ENCODE peak calls at places on chromosome 22, in ten cellular contexts. Q, L, I, N, M, O, D, K, A and C are unnamed samples.

GRCh38 chr22:40326905-40327735 is 19.2 kb upstream of the ADSL start:
- DNase-seq in Q (no peak), L (no peak), I (peak; percentile 10), N (no peak), M (no peak), O (no peak), D (no peak), K (no peak), A (no peak), C (no peak)

GRCh38 chr22:47166446-47167016 is 404.1 kb downstream of the TBC1D22A start:
- DNase-seq in Q (no peak), L (no peak), I (no peak), N (no peak), M (peak; percentile 3), O (peak; percentile 49), D (no peak), K (no peak), A (no peak), C (no peak)

GRCh38 chr22:17785185-17786184 is 11.2 kb upstream of the BID start:
- DNase-seq in Q (no peak), L (peak; percentile 45), I (no peak), N (peak; percentile 79), M (no peak), O (peak; percentile 85), D (peak; percentile 39), K (no peak), A (peak; percentile 92), C (peak; percentile 65)

GRCh38 chr22:24335529-24335928 is 64.9 kb downstream of the SPECC1L start:
- DNase-seq in Q (no peak), L (no peak), I (no peak), N (no peak), M (no peak), O (no peak), D (no peak), K (no peak), A (no peak), C (peak; percentile 12)

GRCh38 chr22:17314472-17314871 is 54.8 kb upstream of the CECR2 start:
- DNase-seq in Q (no peak), L (no peak), I (peak; percentile 91), N (no peak), M (no peak), O (no peak), D (no peak), K (no peak), A (no peak), C (no peak)

GRCh38 chr22:30015846-30016245 is 64.4 kb upstream of the HORMAD2 start:
- DNase-seq in Q (peak; percentile 66), L (no peak), I (no peak), N (no peak), M (no peak), O (no peak), D (no peak), K (no peak), A (no peak), C (no peak)

GRCh38 chr22:43126506-43127165 is 16.1 kb downstream of the BIK start:
- DNase-seq in Q (peak; percentile 44), L (no peak), I (no peak), N (no peak), M (no peak), O (no peak), D (no peak), K (no peak), A (peak; percentile 94), C (peak; percentile 56)

GRCh38 chr22:29623059-29623458 is 19.6 kb downstream of the NF2 start:
- DNase-seq in Q (no peak), L (no peak), I (no peak), N (no peak), M (no peak), O (no peak), D (no peak), K (no peak), A (no peak), C (no peak)

GRCh38 chr22:17077255-17077654 is 7.5 kb upstream of the IL17RA start:
- DNase-seq in Q (peak; percentile 69), L (no peak), I (no peak), N (no peak), M (no peak), O (no peak), D (no peak), K (no peak), A (no peak), C (no peak)

GRCh38 chr22:24156146-24156914 is 25.0 kb upstream of the SUSD2 start:
- DNase-seq in Q (no peak), L (peak; percentile 25), I (peak; percentile 9), N (peak; percentile 76), M (no peak), O (peak; percentile 82), D (peak; percentile 86), K (no peak), A (peak; percentile 29), C (peak; percentile 91)

GRCh38 chr22:37095113-37095512 is 14.4 kb downstream of the TMPRSS6 start:
- DNase-seq in Q (no peak), L (peak; percentile 54), I (no peak), N (no peak), M (no peak), O (no peak), D (no peak), K (no peak), A (no peak), C (no peak)

GRCh38 chr22:22555596-22555995 is 3.5 kb downstream of the PRAME start:
- DNase-seq in Q (no peak), L (no peak), I (no peak), N (no peak), M (no peak), O (no peak), D (no peak), K (no peak), A (no peak), C (no peak)

GRCh38 chr22:47143249-47143938 is 380.9 kb downstream of the TBC1D22A start:
- DNase-seq in Q (no peak), L (no peak), I (no peak), N (no peak), M (no peak), O (no peak), D (no peak), K (no peak), A (no peak), C (no peak)

GRCh38 chr22:38949889-38950405 is 7.5 kb upstream of the APOBEC3A start:
- DNase-seq in Q (no peak), L (no peak), I (no peak), N (no peak), M (no peak), O (no peak), D (no peak), K (no peak), A (no peak), C (no peak)

GRCh38 chr22:47000256-47000655 is 237.8 kb downstream of the TBC1D22A start:
- DNase-seq in Q (no peak), L (no peak), I (no peak), N (no peak), M (no peak), O (no peak), D (no peak), K (no peak), A (no peak), C (no peak)

GRCh38 chr22:50260801-50261614 is 475 bp downstream of the MAPK12 start:
- DNase-seq in Q (no peak), L (no peak), I (no peak), N (peak; percentile 68), M (no peak), O (no peak), D (peak; percentile 21), K (no peak), A (peak; percentile 55), C (peak; percentile 76)

GRCh38 chr22:43230983-43231723 is 44.2 kb upstream of the TTLL12 start:
- DNase-seq in Q (peak; percentile 8), L (peak; percentile 38), I (no peak), N (peak; percentile 70), M (peak; percentile 43), O (peak; percentile 85), D (peak; percentile 33), K (no peak), A (peak; percentile 81), C (peak; percentile 68)

GRCh38 chr22:18050065-18050464 is 25.7 kb upstream of the MICAL3 start:
- DNase-seq in Q (no peak), L (no peak), I (no peak), N (no peak), M (no peak), O (peak; percentile 19), D (no peak), K (no peak), A (no peak), C (no peak)

GRCh38 chr22:36384766-36385400 is 2.9 kb downstream of the MYH9 start:
- DNase-seq in Q (no peak), L (no peak), I (no peak), N (peak; percentile 79), M (no peak), O (no peak), D (no peak), K (no peak), A (no peak), C (peak; percentile 51)

GRCh38 chr22:29570456-29570855 is 10.5 kb downstream of the NIPSNAP1 start:
- DNase-seq in Q (no peak), L (no peak), I (no peak), N (no peak), M (no peak), O (no peak), D (no peak), K (no peak), A (no peak), C (no peak)

GRCh38 chr22:50011447-50012200 is 941 bp downstream of the IL17REL start:
- DNase-seq in Q (no peak), L (no peak), I (no peak), N (peak; percentile 16), M (no peak), O (peak; percentile 72), D (no peak), K (no peak), A (no peak), C (no peak)

GRCh38 chr22:50713571-50714056 is 24.4 kb upstream of the ACR start:
- DNase-seq in Q (no peak), L (no peak), I (no peak), N (no peak), M (no peak), O (no peak), D (no peak), K (no peak), A (no peak), C (no peak)

GRCh38 chr22:36135306-36135705 is 25.2 kb downstream of the APOL3 start:
- DNase-seq in Q (no peak), L (no peak), I (no peak), N (no peak), M (no peak), O (no peak), D (no peak), K (no peak), A (no peak), C (no peak)

GRCh38 chr22:31230871-31231621 is 18.9 kb downstream of the LIMK2 start:
- DNase-seq in Q (no peak), L (no peak), I (no peak), N (peak; percentile 63), M (peak; percentile 46), O (no peak), D (peak; percentile 86), K (peak; percentile 62), A (peak; percentile 41), C (peak; percentile 55)

GRCh38 chr22:38638216-38638615 is 18.0 kb downstream of the FAM227A start:
- DNase-seq in Q (no peak), L (no peak), I (no peak), N (no peak), M (no peak), O (no peak), D (no peak), K (no peak), A (no peak), C (no peak)